ENCODE peak calls at places on chromosomes 12 and 14, in seven cellular contexts. One of them, this sample, is unnamed.

GRCh38 chr14:46139668-46140067 is 511.9 kb downstream of the RPL10L start:
- DNase-seq in HepG2: no peak
- DNase-seq in SK-N-SH: no peak
- DNase-seq in GM12892: no peak
- DNase-seq in K562: no peak
- DNase-seq in GM12878: no peak
- DNase-seq in H1: no peak
- DNase-seq in this sample: no peak

GRCh38 chr12:64806173-64806572 is 18.3 kb upstream of the TBC1D30 start:
- DNase-seq in HepG2: no peak
- DNase-seq in SK-N-SH: no peak
- DNase-seq in GM12892: no peak
- DNase-seq in K562: no peak
- DNase-seq in GM12878: no peak
- DNase-seq in H1: no peak
- DNase-seq in this sample: no peak

GRCh38 chr14:56127156-56127555 is 8.9 kb downstream of the PELI2 start:
- DNase-seq in HepG2: no peak
- DNase-seq in SK-N-SH: no peak
- DNase-seq in GM12892: no peak
- DNase-seq in K562: no peak
- DNase-seq in GM12878: no peak
- DNase-seq in H1: no peak
- DNase-seq in this sample: no peak

GRCh38 chr14:31080060-31080459 is 53.9 kb upstream of the STRN3 start:
- DNase-seq in HepG2: no peak
- DNase-seq in SK-N-SH: no peak
- DNase-seq in GM12892: no peak
- DNase-seq in K562: no peak
- DNase-seq in GM12878: no peak
- DNase-seq in H1: no peak
- DNase-seq in this sample: no peak

GRCh38 chr12:102232446-102232845 is 34.8 kb upstream of the PMCH start:
- DNase-seq in HepG2: no peak
- DNase-seq in SK-N-SH: no peak
- DNase-seq in GM12892: no peak
- DNase-seq in K562: no peak
- DNase-seq in GM12878: no peak
- DNase-seq in H1: no peak
- DNase-seq in this sample: no peak

GRCh38 chr12:129840145-129840884 is 63.5 kb downstream of the TMEM132D start:
- DNase-seq in HepG2: no peak
- DNase-seq in SK-N-SH: no peak
- DNase-seq in GM12892: no peak
- DNase-seq in K562: no peak
- DNase-seq in GM12878: no peak
- DNase-seq in H1: no peak
- DNase-seq in this sample: no peak

GRCh38 chr12:53975019-53975815 is 463 bp upstream of the HOTAIR start:
- DNase-seq in HepG2: no peak
- DNase-seq in SK-N-SH: no peak
- DNase-seq in GM12892: no peak
- DNase-seq in K562: no peak
- DNase-seq in GM12878: no peak
- DNase-seq in H1: no peak
- DNase-seq in this sample: no peak

GRCh38 chr12:16307843-16308475 is 30.5 kb upstream of the SLC15A5 start:
- DNase-seq in HepG2: no peak
- DNase-seq in SK-N-SH: no peak
- DNase-seq in GM12892: no peak
- DNase-seq in K562: no peak
- DNase-seq in GM12878: no peak
- DNase-seq in H1: no peak
- DNase-seq in this sample: no peak

GRCh38 chr12:110047297-110047940 is 903 bp downstream of the C12orf76 start:
- DNase-seq in HepG2: no peak
- DNase-seq in SK-N-SH: peak
- DNase-seq in GM12892: no peak
- DNase-seq in K562: no peak
- DNase-seq in GM12878: no peak
- DNase-seq in H1: no peak
- DNase-seq in this sample: no peak

GRCh38 chr14:67420102-67420739 is 8.3 kb upstream of the PLEK2 start:
- DNase-seq in HepG2: peak
- DNase-seq in SK-N-SH: no peak
- DNase-seq in GM12892: peak
- DNase-seq in K562: peak
- DNase-seq in GM12878: no peak
- DNase-seq in H1: no peak
- DNase-seq in this sample: peak

GRCh38 chr12:120702629-120703028 is 7.6 kb upstream of the UNC119B start:
- DNase-seq in HepG2: peak
- DNase-seq in SK-N-SH: peak
- DNase-seq in GM12892: no peak
- DNase-seq in K562: no peak
- DNase-seq in GM12878: no peak
- DNase-seq in H1: no peak
- DNase-seq in this sample: no peak

GRCh38 chr12:40253936-40254335 is 29.1 kb downstream of the LRRK2 start:
- DNase-seq in HepG2: no peak
- DNase-seq in SK-N-SH: no peak
- DNase-seq in GM12892: no peak
- DNase-seq in K562: no peak
- DNase-seq in GM12878: no peak
- DNase-seq in H1: no peak
- DNase-seq in this sample: no peak

GRCh38 chr12:6273931-6274687 is 36.4 kb upstream of the PLEKHG6 start:
- DNase-seq in HepG2: no peak
- DNase-seq in SK-N-SH: peak
- DNase-seq in GM12892: no peak
- DNase-seq in K562: no peak
- DNase-seq in GM12878: no peak
- DNase-seq in H1: no peak
- DNase-seq in this sample: no peak

GRCh38 chr14:104689620-104690265 is 325 bp downstream of the INF2 start:
- DNase-seq in HepG2: no peak
- DNase-seq in SK-N-SH: peak
- DNase-seq in GM12892: no peak
- DNase-seq in K562: peak
- DNase-seq in GM12878: no peak
- DNase-seq in H1: no peak
- DNase-seq in this sample: no peak

GRCh38 chr12:83865431-83865830 is 1047.2 kb downstream of the SLC6A15 start:
- DNase-seq in HepG2: no peak
- DNase-seq in SK-N-SH: no peak
- DNase-seq in GM12892: no peak
- DNase-seq in K562: no peak
- DNase-seq in GM12878: no peak
- DNase-seq in H1: no peak
- DNase-seq in this sample: no peak

GRCh38 chr12:68013181-68013580 is 23.9 kb downstream of the IFNG-AS1 start:
- DNase-seq in HepG2: no peak
- DNase-seq in SK-N-SH: no peak
- DNase-seq in GM12892: no peak
- DNase-seq in K562: no peak
- DNase-seq in GM12878: no peak
- DNase-seq in H1: no peak
- DNase-seq in this sample: no peak

GRCh38 chr14:101503431-101504095 is 57.7 kb upstream of the DIO3 start:
- DNase-seq in HepG2: no peak
- DNase-seq in SK-N-SH: no peak
- DNase-seq in GM12892: no peak
- DNase-seq in K562: no peak
- DNase-seq in GM12878: no peak
- DNase-seq in H1: no peak
- DNase-seq in this sample: no peak

GRCh38 chr12:100384549-100384916 is 27.7 kb downstream of the SLC17A8 start:
- DNase-seq in HepG2: no peak
- DNase-seq in SK-N-SH: no peak
- DNase-seq in GM12892: no peak
- DNase-seq in K562: no peak
- DNase-seq in GM12878: no peak
- DNase-seq in H1: no peak
- DNase-seq in this sample: no peak

GRCh38 chr12:4118017-4118510 is 155.5 kb upstream of the CCND2 start:
- DNase-seq in HepG2: no peak
- DNase-seq in SK-N-SH: no peak
- DNase-seq in GM12892: no peak
- DNase-seq in K562: no peak
- DNase-seq in GM12878: peak
- DNase-seq in H1: no peak
- DNase-seq in this sample: no peak

GRCh38 chr12:58564721-58565120 is 355.6 kb downstream of the LRIG3 start:
- DNase-seq in HepG2: no peak
- DNase-seq in SK-N-SH: no peak
- DNase-seq in GM12892: no peak
- DNase-seq in K562: no peak
- DNase-seq in GM12878: no peak
- DNase-seq in H1: no peak
- DNase-seq in this sample: no peak

GRCh38 chr14:55749201-55749812 is 169.3 kb downstream of the KTN1 start:
- DNase-seq in HepG2: no peak
- DNase-seq in SK-N-SH: no peak
- DNase-seq in GM12892: no peak
- DNase-seq in K562: no peak
- DNase-seq in GM12878: no peak
- DNase-seq in H1: no peak
- DNase-seq in this sample: no peak

DNA sequence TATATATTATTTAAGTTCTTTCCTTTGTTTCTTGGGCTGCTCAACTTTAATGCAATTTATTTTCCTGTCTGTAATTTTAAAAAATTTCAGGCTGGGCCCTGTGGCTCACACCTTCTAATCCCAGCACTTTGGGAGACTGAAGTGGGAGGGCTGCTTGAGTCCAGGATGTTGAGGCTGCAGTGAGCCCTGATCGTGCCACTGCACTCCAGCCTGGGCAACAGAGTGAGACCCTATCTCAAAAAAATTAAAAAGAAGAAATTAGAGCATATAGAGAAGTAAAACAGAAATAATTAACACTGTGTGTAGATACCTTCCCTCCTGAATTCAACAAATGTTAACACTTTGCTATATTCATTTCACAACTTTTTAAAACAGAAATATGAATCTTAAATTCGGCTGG is 74.2 kb downstream of the DENND5B start:
- DNase-seq in HepG2: no peak
- DNase-seq in SK-N-SH: no peak
- DNase-seq in GM12892: no peak
- DNase-seq in K562: no peak
- DNase-seq in GM12878: no peak
- DNase-seq in H1: no peak
- DNase-seq in this sample: no peak
- TF ChIP-seq TAF1 in HepG2: no peak
- TF ChIP-seq TAF1 in SK-N-SH: no peak
- TF ChIP-seq TAF1 in GM12892: no peak
- TF ChIP-seq TAF1 in K562: no peak
- TF ChIP-seq TAF1 in GM12878: no peak
- TF ChIP-seq TAF1 in H1: no peak
- TF ChIP-seq TAF1 in this sample: no peak

GRCh38 chr12:46610754-46611153 is 215.0 kb downstream of the SLC38A4 start:
- DNase-seq in HepG2: no peak
- DNase-seq in SK-N-SH: no peak
- DNase-seq in GM12892: no peak
- DNase-seq in K562: no peak
- DNase-seq in GM12878: no peak
- DNase-seq in H1: no peak
- DNase-seq in this sample: no peak

GRCh38 chr12:46609281-46609623 is 216.5 kb downstream of the SLC38A4 start:
- DNase-seq in HepG2: no peak
- DNase-seq in SK-N-SH: no peak
- DNase-seq in GM12892: no peak
- DNase-seq in K562: no peak
- DNase-seq in GM12878: peak
- DNase-seq in H1: no peak
- DNase-seq in this sample: no peak

GRCh38 chr12:46604684-46605083 is 221.1 kb downstream of the SLC38A4 start:
- DNase-seq in HepG2: no peak
- DNase-seq in SK-N-SH: no peak
- DNase-seq in GM12892: no peak
- DNase-seq in K562: no peak
- DNase-seq in GM12878: no peak
- DNase-seq in H1: no peak
- DNase-seq in this sample: no peak

GRCh38 chr12:46609671-46610070 is 216.1 kb downstream of the SLC38A4 start:
- DNase-seq in HepG2: no peak
- DNase-seq in SK-N-SH: no peak
- DNase-seq in GM12892: no peak
- DNase-seq in K562: no peak
- DNase-seq in GM12878: no peak
- DNase-seq in H1: no peak
- DNase-seq in this sample: no peak

GRCh38 chr12:46608431-46609280 is 217.1 kb downstream of the SLC38A4 start:
- DNase-seq in HepG2: no peak
- DNase-seq in SK-N-SH: no peak
- DNase-seq in GM12892: no peak
- DNase-seq in K562: no peak
- DNase-seq in GM12878: no peak
- DNase-seq in H1: no peak
- DNase-seq in this sample: no peak
- TF ChIP-seq POLR2AphosphoS5 in HepG2: no peak
- TF ChIP-seq POLR2AphosphoS5 in SK-N-SH: peak
- TF ChIP-seq POLR2AphosphoS5 in GM12892: no peak
- TF ChIP-seq POLR2AphosphoS5 in K562: no peak
- TF ChIP-seq POLR2AphosphoS5 in GM12878: no peak
- TF ChIP-seq POLR2AphosphoS5 in H1: no peak
- TF ChIP-seq POLR2AphosphoS5 in this sample: no peak

GRCh38 chr12:69824956-69825355 is at the start of gene MYRFL:
- DNase-seq in HepG2: no peak
- DNase-seq in SK-N-SH: no peak
- DNase-seq in GM12892: no peak
- DNase-seq in K562: no peak
- DNase-seq in GM12878: no peak
- DNase-seq in H1: no peak
- DNase-seq in this sample: no peak
- TF ChIP-seq TAF1 in HepG2: no peak
- TF ChIP-seq TAF1 in SK-N-SH: no peak
- TF ChIP-seq TAF1 in GM12892: no peak
- TF ChIP-seq TAF1 in K562: no peak
- TF ChIP-seq TAF1 in GM12878: no peak
- TF ChIP-seq TAF1 in H1: no peak
- TF ChIP-seq TAF1 in this sample: no peak

DNA sequence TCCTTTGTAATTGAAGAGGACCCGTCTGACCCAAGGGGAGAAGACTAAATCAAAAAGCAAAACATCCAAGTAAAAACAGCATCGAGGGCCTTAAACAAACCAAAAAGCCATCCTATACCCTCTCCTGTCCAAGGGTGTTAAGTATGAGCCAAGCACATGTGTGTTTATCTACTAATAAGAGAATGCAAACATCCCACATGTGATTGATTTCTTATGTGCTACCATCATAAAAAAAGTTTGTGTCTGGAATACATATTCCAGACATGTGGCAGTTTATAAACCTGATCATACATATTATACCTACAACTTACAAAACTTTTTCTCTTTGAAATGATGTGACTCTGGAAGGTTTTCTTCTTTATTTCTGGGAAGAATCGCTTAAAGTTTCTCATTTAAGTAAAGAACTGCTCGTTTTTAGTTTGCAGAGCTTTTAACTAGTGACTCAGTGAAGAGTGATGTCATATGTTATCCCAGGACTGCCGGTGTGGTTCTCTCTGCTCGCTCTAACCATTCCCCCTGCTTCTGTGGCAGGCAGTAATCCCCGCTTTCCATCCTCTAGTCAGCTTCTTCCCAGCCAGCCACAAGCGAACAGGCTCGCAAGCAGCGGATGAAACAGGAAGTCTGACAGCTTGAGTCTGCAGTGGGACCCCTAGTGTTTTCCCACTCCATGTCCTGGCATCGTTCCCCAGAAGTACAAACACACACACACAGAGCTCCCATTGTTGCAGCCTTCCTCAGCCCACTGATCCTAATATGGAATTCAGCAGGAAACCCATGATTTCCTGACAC is 431 bp upstream of the RHOJ start:
- DNase-seq in HepG2: peak
- DNase-seq in SK-N-SH: peak
- DNase-seq in GM12892: no peak
- DNase-seq in K562: no peak
- DNase-seq in GM12878: no peak
- DNase-seq in H1: peak
- DNase-seq in this sample: no peak
- TF ChIP-seq POLR2AphosphoS5 in HepG2: no peak
- TF ChIP-seq POLR2AphosphoS5 in SK-N-SH: peak
- TF ChIP-seq POLR2AphosphoS5 in GM12892: no peak
- TF ChIP-seq POLR2AphosphoS5 in K562: no peak
- TF ChIP-seq POLR2AphosphoS5 in GM12878: no peak
- TF ChIP-seq POLR2AphosphoS5 in H1: no peak
- TF ChIP-seq POLR2AphosphoS5 in this sample: no peak

This sample was measured in GM12891.